ENCODE peak calls at places on chromosomes 16 and 17, in four cellular contexts. One of them, this sample, is unnamed.

GRCh38 chr17:42891539-42892152 is 9.0 kb upstream of the G6PC1 start:
- ATAC-seq in stimulated activated naive CD8-positive, alpha-beta T cell treated with anti-CD3 and anti-CD28 coated beads, Interleukin-15, Interleukin-2, amounts not matched to agents 100 U/mL and 50 U/mL, for 24 hours: no peak
- ATAC-seq in aorta: peak; percentile 79
- ATAC-seq in left cardiac atrium: peak; percentile 94
- ATAC-seq in this sample: no peak

GRCh38 chr17:77304746-77305473 is 164.1 kb downstream of the SEC14L1 start:
- ATAC-seq in stimulated activated naive CD8-positive, alpha-beta T cell treated with anti-CD3 and anti-CD28 coated beads, Interleukin-15, Interleukin-2, amounts not matched to agents 100 U/mL and 50 U/mL, for 24 hours: no peak
- ATAC-seq in aorta: no peak
- ATAC-seq in left cardiac atrium: no peak
- ATAC-seq in this sample: peak; percentile 1

GRCh38 chr16:12168054-12169018 is 191.8 kb downstream of the SNX29 start:
- ATAC-seq in stimulated activated naive CD8-positive, alpha-beta T cell treated with anti-CD3 and anti-CD28 coated beads, Interleukin-15, Interleukin-2, amounts not matched to agents 100 U/mL and 50 U/mL, for 24 hours: no peak
- ATAC-seq in aorta: no peak
- ATAC-seq in left cardiac atrium: no peak
- ATAC-seq in this sample: no peak

GRCh38 chr16:4265676-4266075 is 7.1 kb downstream of the TFAP4 start:
- ATAC-seq in stimulated activated naive CD8-positive, alpha-beta T cell treated with anti-CD3 and anti-CD28 coated beads, Interleukin-15, Interleukin-2, amounts not matched to agents 100 U/mL and 50 U/mL, for 24 hours: no peak
- ATAC-seq in aorta: no peak
- ATAC-seq in left cardiac atrium: no peak
- ATAC-seq in this sample: no peak

GRCh38 chr17:82929011-82929622 is 89.3 kb upstream of the ZNF750 start:
- ATAC-seq in stimulated activated naive CD8-positive, alpha-beta T cell treated with anti-CD3 and anti-CD28 coated beads, Interleukin-15, Interleukin-2, amounts not matched to agents 100 U/mL and 50 U/mL, for 24 hours: no peak
- ATAC-seq in aorta: no peak
- ATAC-seq in left cardiac atrium: no peak
- ATAC-seq in this sample: no peak

GRCh38 chr16:8730335-8730915 is 56.0 kb downstream of the ABAT start:
- ATAC-seq in stimulated activated naive CD8-positive, alpha-beta T cell treated with anti-CD3 and anti-CD28 coated beads, Interleukin-15, Interleukin-2, amounts not matched to agents 100 U/mL and 50 U/mL, for 24 hours: no peak
- ATAC-seq in aorta: no peak
- ATAC-seq in left cardiac atrium: peak; percentile 23
- ATAC-seq in this sample: no peak

GRCh38 chr17:69062860-69063621 is 2.3 kb upstream of the ABCA9 start:
- ATAC-seq in stimulated activated naive CD8-positive, alpha-beta T cell treated with anti-CD3 and anti-CD28 coated beads, Interleukin-15, Interleukin-2, amounts not matched to agents 100 U/mL and 50 U/mL, for 24 hours: no peak
- ATAC-seq in aorta: no peak
- ATAC-seq in left cardiac atrium: no peak
- ATAC-seq in this sample: no peak

GRCh38 chr17:4733073-4733531 is 1.9 kb downstream of the MED11 start:
- ATAC-seq in stimulated activated naive CD8-positive, alpha-beta T cell treated with anti-CD3 and anti-CD28 coated beads, Interleukin-15, Interleukin-2, amounts not matched to agents 100 U/mL and 50 U/mL, for 24 hours: no peak
- ATAC-seq in aorta: no peak
- ATAC-seq in left cardiac atrium: no peak
- ATAC-seq in this sample: no peak

GRCh38 chr17:46179375-46179999 is 13.7 kb downstream of the KANSL1 start:
- ATAC-seq in stimulated activated naive CD8-positive, alpha-beta T cell treated with anti-CD3 and anti-CD28 coated beads, Interleukin-15, Interleukin-2, amounts not matched to agents 100 U/mL and 50 U/mL, for 24 hours: peak; percentile 76
- ATAC-seq in aorta: peak; percentile 47
- ATAC-seq in left cardiac atrium: no peak
- ATAC-seq in this sample: no peak

GRCh38 chr17:40304464-40304863 is 4.5 kb upstream of the RARA start:
- ATAC-seq in stimulated activated naive CD8-positive, alpha-beta T cell treated with anti-CD3 and anti-CD28 coated beads, Interleukin-15, Interleukin-2, amounts not matched to agents 100 U/mL and 50 U/mL, for 24 hours: no peak
- ATAC-seq in aorta: no peak
- ATAC-seq in left cardiac atrium: no peak
- ATAC-seq in this sample: peak; percentile 12

GRCh38 chr17:78499715-78500540 is 77.3 kb downstream of the DNAH17 start:
- ATAC-seq in stimulated activated naive CD8-positive, alpha-beta T cell treated with anti-CD3 and anti-CD28 coated beads, Interleukin-15, Interleukin-2, amounts not matched to agents 100 U/mL and 50 U/mL, for 24 hours: no peak
- ATAC-seq in aorta: no peak
- ATAC-seq in left cardiac atrium: no peak
- ATAC-seq in this sample: no peak

GRCh38 chr17:59131131-59131530 is 23.9 kb downstream of the SKA2 start:
- ATAC-seq in stimulated activated naive CD8-positive, alpha-beta T cell treated with anti-CD3 and anti-CD28 coated beads, Interleukin-15, Interleukin-2, amounts not matched to agents 100 U/mL and 50 U/mL, for 24 hours: no peak
- ATAC-seq in aorta: no peak
- ATAC-seq in left cardiac atrium: no peak
- ATAC-seq in this sample: no peak

GRCh38 chr16:10362077-10362863 is 23.6 kb upstream of the ATF7IP2 start:
- ATAC-seq in stimulated activated naive CD8-positive, alpha-beta T cell treated with anti-CD3 and anti-CD28 coated beads, Interleukin-15, Interleukin-2, amounts not matched to agents 100 U/mL and 50 U/mL, for 24 hours: peak; percentile 57
- ATAC-seq in aorta: no peak
- ATAC-seq in left cardiac atrium: no peak
- ATAC-seq in this sample: no peak

GRCh38 chr16:7513429-7513828 is 180.8 kb downstream of the RBFOX1 start:
- ATAC-seq in stimulated activated naive CD8-positive, alpha-beta T cell treated with anti-CD3 and anti-CD28 coated beads, Interleukin-15, Interleukin-2, amounts not matched to agents 100 U/mL and 50 U/mL, for 24 hours: no peak
- ATAC-seq in aorta: no peak
- ATAC-seq in left cardiac atrium: no peak
- ATAC-seq in this sample: no peak

GRCh38 chr17:3447625-3448024 is 14.0 kb upstream of the OR1E2 start:
- ATAC-seq in stimulated activated naive CD8-positive, alpha-beta T cell treated with anti-CD3 and anti-CD28 coated beads, Interleukin-15, Interleukin-2, amounts not matched to agents 100 U/mL and 50 U/mL, for 24 hours: no peak
- ATAC-seq in aorta: no peak
- ATAC-seq in left cardiac atrium: no peak
- ATAC-seq in this sample: no peak

GRCh38 chr16:71627631-71628236 is 1.8 kb downstream of the MARVELD3 start:
- ATAC-seq in stimulated activated naive CD8-positive, alpha-beta T cell treated with anti-CD3 and anti-CD28 coated beads, Interleukin-15, Interleukin-2, amounts not matched to agents 100 U/mL and 50 U/mL, for 24 hours: no peak
- ATAC-seq in aorta: no peak
- ATAC-seq in left cardiac atrium: no peak
- ATAC-seq in this sample: no peak

GRCh38 chr16:49194499-49195260 is 87.0 kb downstream of the CBLN1 start:
- ATAC-seq in stimulated activated naive CD8-positive, alpha-beta T cell treated with anti-CD3 and anti-CD28 coated beads, Interleukin-15, Interleukin-2, amounts not matched to agents 100 U/mL and 50 U/mL, for 24 hours: no peak
- ATAC-seq in aorta: peak; percentile 51
- ATAC-seq in left cardiac atrium: peak; percentile 61
- ATAC-seq in this sample: no peak

GRCh38 chr16:12437761-12438440 is 365.8 kb downstream of the CPPED1 start:
- ATAC-seq in stimulated activated naive CD8-positive, alpha-beta T cell treated with anti-CD3 and anti-CD28 coated beads, Interleukin-15, Interleukin-2, amounts not matched to agents 100 U/mL and 50 U/mL, for 24 hours: no peak
- ATAC-seq in aorta: no peak
- ATAC-seq in left cardiac atrium: no peak
- ATAC-seq in this sample: no peak

GRCh38 chr16:68364601-68364998 is 53.8 kb downstream of the PRMT7 start:
- ATAC-seq in stimulated activated naive CD8-positive, alpha-beta T cell treated with anti-CD3 and anti-CD28 coated beads, Interleukin-15, Interleukin-2, amounts not matched to agents 100 U/mL and 50 U/mL, for 24 hours: no peak
- ATAC-seq in aorta: no peak
- ATAC-seq in left cardiac atrium: no peak
- ATAC-seq in this sample: no peak

This sample was measured in SK-N-SH treated with all-trans-retinoic acid at 6 μM for 48 hours.